ENCODE peak calls at places on chromosome 21, in ten cellular contexts. P is mucosa of descending colon; A is NCI-H1417; T is MCF 10A; K is HFF-Myc; F is NCI-H510A; S is stimulated activated CD4-positive, alpha-beta T cell treated with anti-CD3 and anti-CD28 coated beads, TNF-alpha, amount 100 ng/mL, for 48 hours; H is putamen; R is T-helper 1 cell; Q is stimulated activated CD8-positive, alpha-beta memory T cell treated with anti-CD3 and anti-CD28 coated beads, Interleukin-15, amount 100 ng/mL, for 24 hours. G is an unnamed sample.

GRCh38 chr21:39736716-39737115 is 8.3 kb upstream of the IGSF5 start:
- DNase-seq in P (no peak), A (no peak), T (no peak), K (no peak), F (no peak), S (no peak), H (no peak), R (no peak), Q (no peak), G (no peak)

GRCh38 chr21:40548134-40548533 is 298.8 kb downstream of the DSCAM start:
- DNase-seq in P (no peak), A (peak; percentile 86), T (no peak), K (no peak), F (no peak), S (no peak), H (no peak), R (no peak), Q (no peak), G (no peak)

GRCh38 chr21:33951276-33952178 is 35.9 kb upstream of the ATP5PO start:
- DNase-seq in P (no peak), A (no peak), T (no peak), K (no peak), F (no peak), S (no peak), H (no peak), R (no peak), Q (no peak), G (no peak)

GRCh38 chr21:45575304-45575992 is 33.2 kb upstream of the SLC19A1 start:
- DNase-seq in P (no peak), A (no peak), T (no peak), K (no peak), F (no peak), S (no peak), H (no peak), R (no peak), Q (no peak), G (no peak)

GRCh38 chr21:36684957-36685714 is 13.8 kb upstream of the SIM2 start:
- DNase-seq in P (no peak), A (no peak), T (no peak), K (no peak), F (no peak), S (no peak), H (no peak), R (no peak), Q (no peak), G (no peak)

GRCh38 chr21:14383596-14384210 is 757 bp upstream of the HSPA13 start:
- DNase-seq in P (no peak), A (peak; percentile 40), T (no peak), K (peak; percentile 10), F (no peak), S (no peak), H (no peak), R (no peak), Q (peak; percentile 6), G (no peak)

GRCh38 chr21:34630536-34631143 is 15.7 kb upstream of the RCAN1 start:
- DNase-seq in P (no peak), A (peak; percentile 87), T (peak; percentile 70), K (peak; percentile 32), F (no peak), S (no peak), H (peak; percentile 53), R (no peak), Q (no peak), G (peak; percentile 83)

GRCh38 chr21:16285646-16286223 is 556.0 kb downstream of the USP25 start:
- DNase-seq in P (no peak), A (peak; percentile 69), T (no peak), K (no peak), F (no peak), S (no peak), H (no peak), R (no peak), Q (no peak), G (peak; percentile 58)

GRCh38 chr21:16514316-16514715 is 784.5 kb downstream of the USP25 start:
- DNase-seq in P (no peak), A (no peak), T (no peak), K (no peak), F (no peak), S (no peak), H (peak; percentile 87), R (no peak), Q (no peak), G (peak; percentile 85)

GRCh38 chr21:42171091-42172053 is 47.6 kb upstream of the ABCG1 start:
- DNase-seq in P (peak; percentile 86), A (peak; percentile 20), T (peak; percentile 88), K (no peak), F (no peak), S (no peak), H (peak; percentile 92), R (no peak), Q (no peak), G (peak; percentile 91)

GRCh38 chr21:14070049-14070893 is 140.5 kb downstream of the LIPI start:
- DNase-seq in P (no peak), A (no peak), T (no peak), K (no peak), F (no peak), S (no peak), H (no peak), R (no peak), Q (no peak), G (no peak)

GRCh38 chr21:35593000-35593502 is 467.3 kb downstream of the SETD4 start:
- DNase-seq in P (no peak), A (no peak), T (peak; percentile 42), K (no peak), F (no peak), S (no peak), H (no peak), R (no peak), Q (no peak), G (no peak)

GRCh38 chr21:44589586-44590305 is 2.6 kb downstream of the KRTAP10-6 start:
- DNase-seq in P (no peak), A (no peak), T (no peak), K (no peak), F (no peak), S (no peak), H (no peak), R (no peak), Q (no peak), G (no peak)

GRCh38 chr21:38793926-38794713 is 11.6 kb upstream of the ETS2 start:
- DNase-seq in P (no peak), A (no peak), T (no peak), K (no peak), F (peak; percentile 95), S (no peak), H (no peak), R (no peak), Q (no peak), G (no peak)